ENCODE peak calls at places on chromosomes 4 and X, in six cellular contexts. One of them, this sample, is unnamed.

GRCh38 chr4:77773101-77773500 is 46.1 kb downstream of the CNOT6L start:
- DNase-seq in kidney epithelial cell: no peak
- DNase-seq in cardiac muscle cell: peak
- DNase-seq in HFF-Myc: no peak
- DNase-seq in dorsolateral prefrontal cortex: no peak
- DNase-seq in heart right ventricle: no peak
- DNase-seq in this sample: no peak

GRCh38 chr4:13294961-13295605 is 189.1 kb downstream of the RAB28 start:
- DNase-seq in kidney epithelial cell: no peak
- DNase-seq in cardiac muscle cell: peak
- DNase-seq in HFF-Myc: no peak
- DNase-seq in dorsolateral prefrontal cortex: no peak
- DNase-seq in heart right ventricle: no peak
- DNase-seq in this sample: no peak

GRCh38 chr4:70818921-70819320 is 20.8 kb downstream of the GRSF1 start:
- DNase-seq in kidney epithelial cell: no peak
- DNase-seq in cardiac muscle cell: no peak
- DNase-seq in HFF-Myc: no peak
- DNase-seq in dorsolateral prefrontal cortex: no peak
- DNase-seq in heart right ventricle: no peak
- DNase-seq in this sample: no peak

GRCh38 chr4:24576276-24576675 is 8.1 kb downstream of the DHX15 start:
- DNase-seq in kidney epithelial cell: no peak
- DNase-seq in cardiac muscle cell: no peak
- DNase-seq in HFF-Myc: no peak
- DNase-seq in dorsolateral prefrontal cortex: no peak
- DNase-seq in heart right ventricle: no peak
- DNase-seq in this sample: no peak

GRCh38 chrX:12989456-12989855 is 14.5 kb downstream of the TMSB4X start:
- DNase-seq in kidney epithelial cell: no peak
- DNase-seq in cardiac muscle cell: no peak
- DNase-seq in HFF-Myc: no peak
- DNase-seq in dorsolateral prefrontal cortex: no peak
- DNase-seq in heart right ventricle: no peak
- DNase-seq in this sample: no peak

GRCh38 chrX:111159232-111159631 is 63.2 kb downstream of the PAK3 start:
- DNase-seq in kidney epithelial cell: no peak
- DNase-seq in cardiac muscle cell: no peak
- DNase-seq in HFF-Myc: no peak
- DNase-seq in dorsolateral prefrontal cortex: no peak
- DNase-seq in heart right ventricle: no peak
- DNase-seq in this sample: no peak

GRCh38 chr4:3046149-3046548 is 28.2 kb downstream of the HTT-AS start:
- DNase-seq in kidney epithelial cell: no peak
- DNase-seq in cardiac muscle cell: no peak
- DNase-seq in HFF-Myc: no peak
- DNase-seq in dorsolateral prefrontal cortex: no peak
- DNase-seq in heart right ventricle: no peak
- DNase-seq in this sample: no peak

GRCh38 chr4:117467404-117467803 is 382.0 kb upstream of the TRAM1L1 start:
- DNase-seq in kidney epithelial cell: no peak
- DNase-seq in cardiac muscle cell: no peak
- DNase-seq in HFF-Myc: no peak
- DNase-seq in dorsolateral prefrontal cortex: no peak
- DNase-seq in heart right ventricle: no peak
- DNase-seq in this sample: no peak

GRCh38 chrX:13468096-13468495 is 101.3 kb upstream of the EGFL6 start:
- DNase-seq in kidney epithelial cell: no peak
- DNase-seq in cardiac muscle cell: no peak
- DNase-seq in HFF-Myc: no peak
- DNase-seq in dorsolateral prefrontal cortex: no peak
- DNase-seq in heart right ventricle: no peak
- DNase-seq in this sample: no peak

GRCh38 chrX:131287556-131288179 is 1.4 kb downstream of the IGSF1 start:
- DNase-seq in kidney epithelial cell: no peak
- DNase-seq in cardiac muscle cell: no peak
- DNase-seq in HFF-Myc: no peak
- DNase-seq in dorsolateral prefrontal cortex: no peak
- DNase-seq in heart right ventricle: no peak
- DNase-seq in this sample: no peak

GRCh38 chr4:18931643-18932373 is 910.3 kb upstream of the LCORL start:
- DNase-seq in kidney epithelial cell: no peak
- DNase-seq in cardiac muscle cell: no peak
- DNase-seq in HFF-Myc: no peak
- DNase-seq in dorsolateral prefrontal cortex: no peak
- DNase-seq in heart right ventricle: no peak
- DNase-seq in this sample: no peak

GRCh38 chrX:129957241-129958099 is 25.0 kb upstream of the BCORL1 start:
- DNase-seq in kidney epithelial cell: no peak
- DNase-seq in cardiac muscle cell: peak
- DNase-seq in HFF-Myc: no peak
- DNase-seq in dorsolateral prefrontal cortex: peak
- DNase-seq in heart right ventricle: peak
- DNase-seq in this sample: peak

GRCh38 chrX:39875834-39876625 is 221.7 kb downstream of the BCOR start:
- DNase-seq in kidney epithelial cell: no peak
- DNase-seq in cardiac muscle cell: no peak
- DNase-seq in HFF-Myc: no peak
- DNase-seq in dorsolateral prefrontal cortex: no peak
- DNase-seq in heart right ventricle: no peak
- DNase-seq in this sample: no peak

GRCh38 chr4:3648731-3649130 is 116.5 kb upstream of the LRPAP1 start:
- DNase-seq in kidney epithelial cell: no peak
- DNase-seq in cardiac muscle cell: no peak
- DNase-seq in HFF-Myc: no peak
- DNase-seq in dorsolateral prefrontal cortex: no peak
- DNase-seq in heart right ventricle: no peak
- DNase-seq in this sample: no peak

GRCh38 chrX:148552775-148553174 is 52.4 kb downstream of the AFF2 start:
- DNase-seq in kidney epithelial cell: no peak
- DNase-seq in cardiac muscle cell: no peak
- DNase-seq in HFF-Myc: no peak
- DNase-seq in dorsolateral prefrontal cortex: no peak
- DNase-seq in heart right ventricle: no peak
- DNase-seq in this sample: no peak

GRCh38 chr4:76738081-76738931 is 159.6 kb downstream of the SOWAHB start:
- DNase-seq in kidney epithelial cell: no peak
- DNase-seq in cardiac muscle cell: peak
- DNase-seq in HFF-Myc: peak
- DNase-seq in dorsolateral prefrontal cortex: no peak
- DNase-seq in heart right ventricle: no peak
- DNase-seq in this sample: no peak

DNA sequence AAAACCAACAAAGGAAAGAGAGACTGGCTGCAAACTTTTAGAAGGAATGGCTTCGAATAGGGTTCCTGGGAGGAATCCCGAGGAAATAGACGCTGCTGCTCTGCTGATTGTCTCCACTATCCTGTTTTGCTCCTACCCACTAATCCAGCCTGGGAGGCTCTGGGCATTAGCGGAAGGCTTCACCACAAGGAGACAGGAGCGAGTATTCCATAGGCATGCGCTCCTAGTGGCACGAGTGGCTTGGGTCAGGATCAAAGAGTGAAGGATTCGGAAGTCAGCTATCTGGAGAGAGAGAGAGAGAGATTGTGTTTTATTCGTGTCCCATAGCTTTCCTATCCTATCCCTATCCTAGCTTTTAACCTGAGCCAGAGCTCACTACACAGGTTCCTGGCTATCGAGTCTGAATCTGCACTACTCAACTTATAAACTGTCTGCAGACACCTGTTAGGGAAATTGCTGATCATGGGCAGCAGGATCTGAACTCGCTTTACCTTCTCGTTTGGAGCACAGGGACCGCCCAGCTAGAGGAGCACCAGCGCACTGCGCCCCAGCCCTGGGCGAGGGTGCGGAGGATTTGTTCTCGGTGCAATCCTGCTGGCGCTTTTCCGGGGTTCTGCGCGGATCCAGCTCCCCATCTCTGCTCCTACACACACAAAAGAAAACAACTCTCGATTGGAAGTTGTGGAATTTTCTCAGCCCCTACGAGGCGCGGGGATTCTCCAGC is 740 bp upstream of the NPY2R start:
- DNase-seq in kidney epithelial cell: no peak
- DNase-seq in cardiac muscle cell: peak
- DNase-seq in HFF-Myc: no peak
- DNase-seq in dorsolateral prefrontal cortex: no peak
- DNase-seq in heart right ventricle: no peak
- DNase-seq in this sample: peak
- TF ChIP-seq CTCF in kidney epithelial cell: peak
- TF ChIP-seq CTCF in cardiac muscle cell: peak
- TF ChIP-seq CTCF in HFF-Myc: peak
- TF ChIP-seq CTCF in dorsolateral prefrontal cortex: no peak
- TF ChIP-seq CTCF in heart right ventricle: no peak
- TF ChIP-seq CTCF in this sample: peak

GRCh38 chr4:895596-895995 is 36.5 kb downstream of the GAK start:
- DNase-seq in kidney epithelial cell: no peak
- DNase-seq in cardiac muscle cell: no peak
- DNase-seq in HFF-Myc: no peak
- DNase-seq in dorsolateral prefrontal cortex: no peak
- DNase-seq in heart right ventricle: no peak
- DNase-seq in this sample: no peak

GRCh38 chr4:896630-897029 is 35.5 kb downstream of the GAK start:
- DNase-seq in kidney epithelial cell: no peak
- DNase-seq in cardiac muscle cell: no peak
- DNase-seq in HFF-Myc: no peak
- DNase-seq in dorsolateral prefrontal cortex: no peak
- DNase-seq in heart right ventricle: peak
- DNase-seq in this sample: no peak

GRCh38 chr4:893995-894705 is 38.0 kb downstream of the GAK start:
- DNase-seq in kidney epithelial cell: no peak
- DNase-seq in cardiac muscle cell: no peak
- DNase-seq in HFF-Myc: no peak
- DNase-seq in dorsolateral prefrontal cortex: no peak
- DNase-seq in heart right ventricle: no peak
- DNase-seq in this sample: no peak

GRCh38 chr4:898123-898522 is 34.0 kb downstream of the GAK start:
- DNase-seq in kidney epithelial cell: no peak
- DNase-seq in cardiac muscle cell: no peak
- DNase-seq in HFF-Myc: no peak
- DNase-seq in dorsolateral prefrontal cortex: no peak
- DNase-seq in heart right ventricle: no peak
- DNase-seq in this sample: no peak

GRCh38 chr4:896216-896615 is 35.9 kb downstream of the GAK start:
- DNase-seq in kidney epithelial cell: no peak
- DNase-seq in cardiac muscle cell: no peak
- DNase-seq in HFF-Myc: no peak
- DNase-seq in dorsolateral prefrontal cortex: no peak
- DNase-seq in heart right ventricle: no peak
- DNase-seq in this sample: no peak
- TF ChIP-seq CTCF in kidney epithelial cell: no peak
- TF ChIP-seq CTCF in cardiac muscle cell: no peak
- TF ChIP-seq CTCF in HFF-Myc: no peak
- TF ChIP-seq CTCF in dorsolateral prefrontal cortex: no peak
- TF ChIP-seq CTCF in heart right ventricle: no peak
- TF ChIP-seq CTCF in this sample: no peak

GRCh38 chr4:37836838-37837413 is 10.4 kb downstream of the PGM2 start:
- DNase-seq in kidney epithelial cell: no peak
- DNase-seq in cardiac muscle cell: peak
- DNase-seq in HFF-Myc: no peak
- DNase-seq in dorsolateral prefrontal cortex: no peak
- DNase-seq in heart right ventricle: no peak
- DNase-seq in this sample: no peak

GRCh38 chr4:37835031-37835430 is 8.5 kb downstream of the PGM2 start:
- DNase-seq in kidney epithelial cell: no peak
- DNase-seq in cardiac muscle cell: no peak
- DNase-seq in HFF-Myc: no peak
- DNase-seq in dorsolateral prefrontal cortex: no peak
- DNase-seq in heart right ventricle: no peak
- DNase-seq in this sample: no peak

GRCh38 chr4:37837446-37837845 is 11.0 kb downstream of the PGM2 start:
- DNase-seq in kidney epithelial cell: no peak
- DNase-seq in cardiac muscle cell: peak
- DNase-seq in HFF-Myc: peak
- DNase-seq in dorsolateral prefrontal cortex: no peak
- DNase-seq in heart right ventricle: no peak
- DNase-seq in this sample: no peak

GRCh38 chr4:37836256-37836655 is 9.8 kb downstream of the PGM2 start:
- DNase-seq in kidney epithelial cell: no peak
- DNase-seq in cardiac muscle cell: no peak
- DNase-seq in HFF-Myc: no peak
- DNase-seq in dorsolateral prefrontal cortex: no peak
- DNase-seq in heart right ventricle: no peak
- DNase-seq in this sample: no peak

GRCh38 chr4:37835806-37836205 is 9.3 kb downstream of the PGM2 start:
- DNase-seq in kidney epithelial cell: no peak
- DNase-seq in cardiac muscle cell: no peak
- DNase-seq in HFF-Myc: no peak
- DNase-seq in dorsolateral prefrontal cortex: no peak
- DNase-seq in heart right ventricle: no peak
- DNase-seq in this sample: no peak
- TF ChIP-seq CTCF in kidney epithelial cell: no peak
- TF ChIP-seq CTCF in cardiac muscle cell: no peak
- TF ChIP-seq CTCF in HFF-Myc: no peak
- TF ChIP-seq CTCF in dorsolateral prefrontal cortex: no peak
- TF ChIP-seq CTCF in heart right ventricle: no peak
- TF ChIP-seq CTCF in this sample: no peak

GRCh38 chr4:148284526-148285193 is 157.6 kb downstream of the NR3C2 start:
- DNase-seq in kidney epithelial cell: no peak
- DNase-seq in cardiac muscle cell: no peak
- DNase-seq in HFF-Myc: no peak
- DNase-seq in dorsolateral prefrontal cortex: no peak
- DNase-seq in heart right ventricle: no peak
- DNase-seq in this sample: no peak
- TF ChIP-seq CTCF in kidney epithelial cell: peak
- TF ChIP-seq CTCF in cardiac muscle cell: no peak
- TF ChIP-seq CTCF in HFF-Myc: no peak
- TF ChIP-seq CTCF in dorsolateral prefrontal cortex: peak
- TF ChIP-seq CTCF in heart right ventricle: peak
- TF ChIP-seq CTCF in this sample: no peak

This sample was measured in progenitor cell of endocrine pancreas.